ENCODE peak calls at places on chromosomes 7 and 10, in seven cellular contexts. H is tibial nerve, Q is sigmoid colon, M is SK-N-SH, P is H1, C is stomach, U is GM12878. V is an unnamed sample.

GRCh38 chr10:68296833-68297232 is 35.0 kb upstream of the HNRNPH3 start:
- DNase-seq in M (no peak), H (no peak), Q (no peak), C (no peak), U (no peak), P (no peak), V (no peak)

GRCh38 chr10:17528296-17528862 is 74.0 kb upstream of the ST8SIA6 start:
- DNase-seq in H (no peak), M (no peak), Q (no peak), U (no peak), C (no peak), P (no peak), V (no peak)

GRCh38 chr10:32446701-32447406 is 914 bp downstream of the CCDC7 start:
- DNase-seq in Q (no peak), P (no peak), C (no peak), U (peak; percentile 9), M (peak; percentile 35), H (no peak), V (no peak)

GRCh38 chr10:87547734-87548311 is 43.1 kb downstream of the MINPP1 start:
- DNase-seq in Q (no peak), P (no peak), U (no peak), C (no peak), H (no peak), M (no peak), V (no peak)

GRCh38 chr7:72028267-72028666 is 383.9 kb downstream of the CALN1 start:
- DNase-seq in C (no peak), Q (no peak), M (no peak), H (no peak), U (no peak), P (no peak), V (no peak)

GRCh38 chr7:13948019-13948781 is 41.3 kb downstream of the ETV1 start:
- DNase-seq in P (no peak), M (no peak), Q (no peak), U (no peak), C (no peak), H (no peak), V (no peak)

GRCh38 chr7:1678571-1679325 is 8.7 kb downstream of the ELFN1 start:
- DNase-seq in P (no peak), H (no peak), C (peak; percentile 14), U (no peak), Q (peak; percentile 45), M (peak; percentile 30), V (peak; percentile 53)

GRCh38 chr10:35612385-35613106 is 7.4 kb downstream of the GJD4 start:
- DNase-seq in M (no peak), C (no peak), H (no peak), P (no peak), U (no peak), Q (no peak), V (no peak)

GRCh38 chr10:103894454-103894853 is 23.5 kb downstream of the STN1 start:
- DNase-seq in U (no peak), C (no peak), M (no peak), Q (no peak), H (no peak), P (no peak), V (no peak)

DNA sequence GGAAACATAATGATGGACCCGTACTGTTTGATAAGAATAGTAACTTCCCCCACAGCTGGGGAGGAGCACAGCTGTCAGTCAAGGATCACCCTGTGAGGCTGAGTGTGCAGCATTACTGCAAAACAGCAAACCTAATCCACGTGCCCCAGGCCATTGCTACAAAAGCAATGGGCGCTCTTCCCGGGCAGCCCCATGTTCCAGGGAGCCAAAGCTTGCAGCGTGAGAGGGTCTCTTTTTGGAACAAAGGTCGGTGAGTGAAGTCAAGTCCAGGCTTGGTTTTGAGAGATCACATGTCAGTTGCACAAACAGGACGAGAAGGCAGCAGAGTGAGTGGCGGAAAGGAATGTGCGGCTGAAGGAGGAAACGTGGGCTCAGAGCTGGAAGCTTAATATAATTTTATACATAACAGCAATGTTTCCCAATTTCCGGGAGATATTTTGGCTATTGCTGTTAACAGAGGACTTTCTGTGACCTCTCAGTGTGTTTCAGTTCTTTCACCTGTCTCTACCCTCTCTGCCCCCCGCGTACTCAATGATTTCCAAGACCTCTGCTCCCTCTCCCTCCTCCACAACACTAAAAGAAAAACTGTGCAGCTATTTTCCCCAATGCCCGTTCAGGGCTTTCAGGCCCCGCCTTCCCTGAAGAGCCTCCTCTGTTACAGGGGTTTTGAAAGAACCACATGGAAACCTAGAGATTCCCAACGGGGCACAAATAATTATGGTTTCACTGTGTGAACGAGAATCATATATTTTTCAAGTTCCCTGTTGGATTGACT is 128.9 kb downstream of the MTPAP start:
- DNase-seq in M (no peak), P (no peak), H (peak; percentile 13), U (no peak), C (no peak), Q (no peak), V (peak; percentile 46)
- H3K4me3 ChIP-seq in M (no peak overlapping the region), P (no peak overlapping the region), H (no peak overlapping the region), U (no peak overlapping the region), C (no peak overlapping the region), Q (no peak overlapping the region), V (peak overlapping the region; percentile 6)

DNA sequence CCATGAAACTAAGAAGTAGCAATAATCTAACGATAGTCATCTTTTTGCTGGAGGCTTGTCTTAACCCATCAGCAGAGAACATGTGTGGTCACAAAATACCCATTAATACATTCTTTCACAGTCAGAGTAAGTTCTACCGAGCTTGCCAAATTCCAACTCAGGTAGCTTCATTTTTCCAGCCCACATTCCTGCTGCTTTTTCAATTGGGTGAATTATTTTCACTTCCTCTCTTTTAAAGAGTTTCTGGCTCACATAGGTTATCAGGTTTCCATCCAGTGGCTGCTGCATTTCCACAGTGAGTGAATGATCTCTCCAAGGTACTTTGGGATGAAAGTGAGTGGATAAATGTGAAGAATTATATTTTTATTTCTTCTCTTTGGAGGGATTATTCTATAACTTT is 233.1 kb downstream of the SEMA3E start:
- DNase-seq in Q (no peak), M (no peak), P (no peak), U (no peak), C (no peak), H (no peak), V (no peak)
- TF ChIP-seq EP300 in Q (no peak), M (no peak), P (no peak), U (no peak), C (no peak), H (no peak), V (no peak)

GRCh38 chr7:100887955-100888481 is 1.5 kb downstream of the UFSP1 start:
- DNase-seq in H (no peak), P (no peak), C (no peak), U (no peak), Q (no peak), M (peak; percentile 49), V (no peak)
- H3K4me3 ChIP-seq in H (no peak overlapping the region), P (peak overlapping the region; percentile 77), C (peak overlapping the region; percentile 74), U (peak overlapping the region; percentile 87), Q (no peak overlapping the region), M (peak overlapping the region; percentile 78), V (no peak overlapping the region)

DNA sequence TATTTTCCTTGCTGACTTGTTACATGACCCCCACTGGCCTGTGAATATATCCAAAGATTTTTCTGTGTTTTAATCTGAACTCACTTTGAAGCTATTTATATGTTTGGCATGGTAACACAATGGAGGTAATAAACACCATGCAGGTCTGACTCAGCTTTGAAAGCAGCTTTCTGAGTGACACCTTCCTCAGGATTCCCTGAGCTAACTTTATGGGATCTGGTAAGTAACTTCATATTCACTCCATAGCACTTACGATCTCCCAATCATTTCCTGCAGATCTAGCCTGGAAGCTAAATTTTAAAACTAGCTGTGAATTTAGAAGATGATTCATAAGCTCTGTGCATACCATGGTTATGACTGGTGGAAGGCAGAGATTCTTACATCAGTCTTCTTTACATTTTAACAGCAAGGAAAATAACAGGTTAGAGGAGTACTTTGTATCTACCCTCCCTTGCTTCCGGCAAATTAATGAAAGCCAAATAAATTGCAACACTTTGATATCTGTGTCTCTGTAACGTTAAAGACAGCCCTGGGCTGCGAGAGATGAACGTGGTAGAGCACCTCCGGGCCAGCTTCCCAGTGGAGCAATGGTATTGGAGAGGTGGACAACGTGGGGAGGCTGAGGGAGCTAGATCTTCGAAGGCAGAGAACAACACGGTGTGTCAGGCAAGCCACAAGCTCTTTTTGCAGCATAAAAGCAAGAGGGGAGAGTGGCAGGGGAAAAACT is 170.2 kb upstream of the KLF14 start:
- DNase-seq in U (no peak), M (no peak), H (no peak), C (no peak), P (no peak), Q (no peak), V (no peak)
- TF ChIP-seq EP300 in U (no peak), M (peak; percentile 95), H (no peak), C (no peak), P (no peak), Q (no peak), V (no peak)

GRCh38 chr10:100020161-100020882 is 10.6 kb upstream of the DNMBP start:
- DNase-seq in M (no peak), U (peak; percentile 87), C (no peak), Q (no peak), P (no peak), H (no peak), V (no peak)

GRCh38 chr10:100020883-100021248 is 11.1 kb upstream of the DNMBP start:
- DNase-seq in U (no peak), H (no peak), C (no peak), P (no peak), M (no peak), Q (no peak), V (no peak)

GRCh38 chr10:100022403-100022802 is 12.7 kb upstream of the DNMBP start:
- DNase-seq in H (no peak), P (no peak), Q (no peak), U (no peak), C (no peak), M (no peak), V (no peak)

GRCh38 chr10:100021322-100021721 is 11.6 kb upstream of the DNMBP start:
- DNase-seq in H (no peak), M (no peak), Q (no peak), P (no peak), U (peak; percentile 51), C (no peak), V (no peak)

GRCh38 chr10:100019824-100020160 is 10.0 kb upstream of the DNMBP start:
- DNase-seq in H (peak; percentile 16), Q (no peak), M (no peak), C (no peak), U (no peak), P (no peak), V (no peak)
- H3K4me3 ChIP-seq in H (no peak overlapping the region), Q (no peak overlapping the region), M (no peak overlapping the region), C (no peak overlapping the region), U (no peak overlapping the region), P (no peak overlapping the region), V (no peak overlapping the region)